ENCODE peak calls at places on chromosomes 13 and 19, in four cellular contexts. O is lung, D is IMR-90, G is mesendoderm. U is an unnamed sample. For H3K4me1, the result is how much of the 10 kb centered on the place peaks cover.

GRCh38 chr13:114104626-114105350 is 27.6 kb downstream of the RASA3 start:
- DNase-seq in O (no peak), D (no peak), G (no peak), U (no peak)

GRCh38 chr19:15423130-15423529 is 4.3 kb upstream of the AKAP8L start:
- DNase-seq in O (no peak), D (no peak), G (no peak), U (no peak)

GRCh38 chr13:84810781-84811180 is 928.5 kb upstream of the SLITRK1 start:
- DNase-seq in O (no peak), D (no peak), G (peak), U (no peak)

GRCh38 chr13:99501952-99502310 is 659 bp downstream of the TM9SF2 start:
- DNase-seq in O (no peak), D (peak), G (peak), U (no peak)

GRCh38 chr13:111630411-111630810 is 310.0 kb downstream of the TEX29 start:
- DNase-seq in O (no peak), D (no peak), G (peak), U (no peak)

GRCh38 chr19:51181913-51182419 is 39.9 kb downstream of the SIGLEC7 start:
- DNase-seq in O (no peak), D (no peak), G (peak), U (no peak)

GRCh38 chr19:47227347-47228167 is 3.4 kb downstream of the BBC3 start:
- DNase-seq in O (peak), D (peak), G (peak), U (peak)

GRCh38 chr19:38037151-38037611 is 130.2 kb downstream of the SIPA1L3 start:
- DNase-seq in O (no peak), D (no peak), G (no peak), U (no peak)

GRCh38 chr19:3073159-3073563 is 10.9 kb upstream of the TLE5 start:
- DNase-seq in O (no peak), D (peak), G (peak), U (peak)

GRCh38 chr19:7349961-7350711 is 1.4 kb downstream of the ARHGEF18 start:
- DNase-seq in O (no peak), D (no peak), G (no peak), U (no peak)

GRCh38 chr13:48126944-48127814 is 32.3 kb upstream of the MED4 start:
- DNase-seq in O (peak), D (peak), G (peak), U (peak)

GRCh38 chr19:18449552-18449951 is 11.6 kb upstream of the ISYNA1 start:
- DNase-seq in O (no peak), D (no peak), G (no peak), U (no peak)

GRCh38 chr13:77980592-77980991 is 62.0 kb upstream of the EDNRB start:
- DNase-seq in O (no peak), D (peak), G (peak), U (no peak)

GRCh38 chr13:24624801-24625231 is 55.4 kb upstream of the ATP12A start:
- DNase-seq in O (no peak), D (no peak), G (no peak), U (no peak)

GRCh38 chr13:27137759-27138158 is 33.9 kb downstream of the USP12 start:
- DNase-seq in O (no peak), D (no peak), G (no peak), U (no peak)

GRCh38 chr13:108345016-108345415 is 75.5 kb downstream of the TNFSF13B start:
- DNase-seq in O (no peak), D (no peak), G (peak), U (no peak)

GRCh38 chr13:70623260-70623659 is 515.0 kb upstream of the KLHL1 start:
- DNase-seq in O (no peak), D (peak), G (no peak), U (no peak)

GRCh38 chr13:40818926-40819325 is 29.5 kb downstream of the SLC25A15 start:
- DNase-seq in O (no peak), D (no peak), G (no peak), U (no peak)

GRCh38 chr13:29935309-29935981 is 85.0 kb upstream of the UBL3 start:
- DNase-seq in O (no peak), D (no peak), G (no peak), U (no peak)

GRCh38 chr13:23087884-23088283 is 92.9 kb upstream of the SGCG start:
- DNase-seq in O (no peak), D (peak), G (peak), U (no peak)

GRCh38 chr13:78177306-78177705 is 258.7 kb upstream of the EDNRB start:
- DNase-seq in O (no peak), D (no peak), G (no peak), U (no peak)

GRCh38 chr13:76965759-76966421 is 17.6 kb downstream of the ACOD1 start:
- DNase-seq in O (no peak), D (peak), G (no peak), U (no peak)

GRCh38 chr19:7874080-7874856 is at the start of gene PRR36:
- DNase-seq in O (peak), D (no peak), G (peak), U (peak)

GRCh38 chr19:10478903-10479384 is 24.2 kb downstream of the KEAP1 start:
- DNase-seq in O (peak), D (peak), G (peak), U (peak)

GRCh38 chr13:67075239-67075638 is 154.9 kb downstream of the PCDH9 start:
- DNase-seq in O (no peak), D (peak), G (no peak), U (no peak)

GRCh38 chr13:45538382-45538781 is 73.6 kb downstream of the COG3 start:
- DNase-seq in O (no peak), D (no peak), G (no peak), U (no peak)

GRCh38 chr13:44312898-44313551 is 60.6 kb upstream of the SERP2 start:
- DNase-seq in O (no peak), D (peak), G (no peak), U (peak)

GRCh38 chr13:101144808-101145419 is 271.4 kb downstream of the NALCN start:
- DNase-seq in O (no peak), D (peak), G (peak), U (peak)

GRCh38 chr19:23002690-23003422 is at the start of gene ZNF728:
- DNase-seq in O (peak), D (no peak), G (no peak), U (no peak)

GRCh38 chr13:109333893-109334651 is 452.3 kb downstream of the IRS2 start:
- DNase-seq in O (no peak), D (no peak), G (no peak), U (no peak)

GRCh38 chr19:42207767-42208259 is 9.7 kb downstream of the DEDD2 start:
- DNase-seq in O (no peak), D (peak), G (no peak), U (peak)

GRCh38 chr13:46595918-46596315 is 42.9 kb downstream of the LRCH1 start:
- DNase-seq in O (no peak), D (no peak), G (no peak), U (no peak)

GRCh38 chr13:80083516-80084085 is 257.3 kb downstream of the SPRY2 start:
- DNase-seq in O (no peak), D (peak), G (no peak), U (no peak)

GRCh38 chr13:46866150-46866549 is 30.7 kb downstream of the HTR2A start:
- DNase-seq in O (peak), D (peak), G (peak), U (no peak)

GRCh38 chr19:17765069-17765618 is 13.9 kb downstream of the FCHO1 start:
- DNase-seq in O (peak), D (no peak), G (no peak), U (peak)

GRCh38 chr13:101449971-101450748 is 2.3 kb upstream of the ITGBL1 start:
- DNase-seq in O (no peak), D (peak), G (no peak), U (peak)

GRCh38 chr13:41960195-41960699 is 662 bp downstream of the VWA8 start:
- DNase-seq in O (no peak), D (peak), G (peak), U (no peak)

GRCh38 chr19:13401388-13401787 is 104.9 kb downstream of the CACNA1A start:
- DNase-seq in O (no peak), D (peak), G (peak), U (no peak)

GRCh38 chr13:91922969-91923592 is 524.7 kb downstream of the GPC5 start:
- DNase-seq in O (no peak), D (no peak), G (peak), U (no peak)

GRCh38 chr13:52846567-52847321 is 1.7 kb downstream of the PCDH8 start:
- DNase-seq in O (no peak), D (peak), G (peak), U (no peak)

DNA sequence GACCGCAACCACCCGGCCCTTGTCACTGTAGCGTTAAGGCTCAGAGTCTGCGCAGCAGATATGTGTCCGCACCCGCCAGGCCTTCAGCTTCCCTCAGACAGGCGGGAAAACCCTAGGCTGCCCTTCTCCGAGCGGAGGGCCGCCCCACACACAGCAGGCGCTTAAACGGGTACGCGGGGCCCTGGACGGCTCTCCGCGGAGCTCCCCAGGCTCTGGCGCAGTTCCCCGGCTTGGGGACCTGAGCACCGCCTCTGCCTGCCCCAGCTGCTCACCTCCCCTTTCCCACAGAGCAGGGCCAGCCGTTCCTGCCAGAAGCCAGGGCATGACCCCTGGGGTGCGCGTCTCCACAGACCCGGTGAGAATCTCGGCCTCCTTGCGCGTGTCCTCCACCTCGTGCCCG is 599 bp downstream of the ZNF135 start:
- DNase-seq in O (no peak), D (no peak), G (no peak), U (no peak)
- H3K4me1 ChIP-seq in O (under half), D (under half), G (under half), U (under half)

GRCh38 chr13:104571161-104571889 is 1505.1 kb upstream of the SLC10A2 start:
- DNase-seq in O (peak), D (peak), G (peak), U (peak)
- H3K27ac ChIP-seq in O (no peak), D (no peak), G (no peak), U (no peak)

GRCh38 chr19:4297901-4298771 is 4.1 kb downstream of the TMIGD2 start:
- DNase-seq in O (no peak), D (no peak), G (no peak), U (no peak)

GRCh38 chr19:4295972-4296771 is 6.0 kb downstream of the TMIGD2 start:
- DNase-seq in O (no peak), D (no peak), G (no peak), U (no peak)

GRCh38 chr19:4300589-4300988 is 1.6 kb downstream of the TMIGD2 start:
- DNase-seq in O (no peak), D (no peak), G (no peak), U (no peak)

GRCh38 chr19:4301590-4302237 is 475 bp downstream of the TMIGD2 start:
- DNase-seq in O (no peak), D (no peak), G (no peak), U (no peak)

GRCh38 chr19:4298772-4299550 is 3.2 kb downstream of the TMIGD2 start:
- DNase-seq in O (no peak), D (no peak), G (no peak), U (no peak)
- H3K4me1 ChIP-seq in O (under half), D (under half), G (under half), U (under half)

GRCh38 chr19:1606138-1606651 is 933 bp upstream of the UQCR11 start:
- DNase-seq in O (no peak), D (no peak), G (no peak), U (no peak)

GRCh38 chr19:1611353-1611752 is 6.1 kb upstream of the UQCR11 start:
- DNase-seq in O (no peak), D (no peak), G (no peak), U (no peak)

GRCh38 chr19:1610579-1610978 is 5.3 kb upstream of the UQCR11 start:
- DNase-seq in O (no peak), D (no peak), G (no peak), U (no peak)

GRCh38 chr19:1609680-1610474 is 4.6 kb upstream of the UQCR11 start:
- DNase-seq in O (no peak), D (no peak), G (no peak), U (no peak)

GRCh38 chr19:1608414-1609391 is 3.4 kb upstream of the UQCR11 start:
- DNase-seq in O (no peak), D (no peak), G (no peak), U (peak)
- H3K27ac ChIP-seq in O (no peak), D (no peak), G (no peak), U (no peak)

GRCh38 chr13:106802917-106803316 is 235.0 kb upstream of the ARGLU1 start:
- DNase-seq in O (no peak), D (no peak), G (no peak), U (no peak)

GRCh38 chr13:106795847-106796246 is 227.9 kb upstream of the ARGLU1 start:
- DNase-seq in O (no peak), D (no peak), G (no peak), U (no peak)

GRCh38 chr13:106796280-106797047 is 228.5 kb upstream of the ARGLU1 start:
- DNase-seq in O (no peak), D (no peak), G (peak), U (no peak)

GRCh38 chr13:106797081-106797640 is 229.2 kb upstream of the ARGLU1 start:
- DNase-seq in O (no peak), D (no peak), G (no peak), U (no peak)

GRCh38 chr13:106799731-106800335 is 231.9 kb upstream of the ARGLU1 start:
- DNase-seq in O (no peak), D (no peak), G (no peak), U (no peak)
- H3K4me1 ChIP-seq in O (under half), D (under half), G (under half), U (under half)

GRCh38 chr19:48348039-48348438 is 15.7 kb downstream of the TMEM143 start:
- DNase-seq in O (no peak), D (no peak), G (no peak), U (no peak)
- H3K27ac ChIP-seq in O (no peak), D (no peak), G (no peak), U (no peak)

GRCh38 chr19:44762033-44762432 is 13.5 kb downstream of the BCL3 start:
- DNase-seq in O (no peak), D (no peak), G (no peak), U (no peak)

GRCh38 chr19:44757735-44758505 is 9.4 kb downstream of the BCL3 start:
- DNase-seq in O (peak), D (peak), G (peak), U (no peak)

GRCh38 chr19:44758596-44758995 is 10.1 kb downstream of the BCL3 start:
- DNase-seq in O (no peak), D (no peak), G (peak), U (no peak)

GRCh38 chr19:44757057-44757734 is 8.7 kb downstream of the BCL3 start:
- DNase-seq in O (no peak), D (peak), G (no peak), U (no peak)

GRCh38 chr19:44759083-44759804 is 10.7 kb downstream of the BCL3 start:
- DNase-seq in O (no peak), D (no peak), G (no peak), U (no peak)
- H3K4me1 ChIP-seq in O (under half), D (under half), G (under half), U (under half)

GRCh38 chr13:112782433-112783010 is 92.7 kb downstream of the ATP11A start:
- DNase-seq in O (no peak), D (no peak), G (no peak), U (no peak)
- H3K27ac ChIP-seq in O (peak), D (no peak), G (no peak), U (no peak)